ENCODE peak calls at places on chromosomes 2 and 18, in eight cellular contexts. S is activated T-cell treated with anti-CD3 and anti-CD28 coated beads for 24 hours; H is activated CD4-positive, alpha-beta T cell treated with anti-CD3 and anti-CD28 coated beads for 48 hours; T is adipocyte; I is lung microvascular endothelial cell; Z is HCT116; Y is astrocyte of the cerebellum; J is GM03348. D is an unnamed sample.

GRCh38 chr18:49096021-49096420 is 145.3 kb upstream of the SMAD7 start:
- DNase-seq in S (no peak), H (no peak), T (no peak), I (peak), Z (no peak), Y (no peak), J (no peak), D (peak)

GRCh38 chr18:9838144-9838877 is 47.5 kb upstream of the TXNDC2 start:
- DNase-seq in S (no peak), H (no peak), T (no peak), I (no peak), Z (peak), Y (peak), J (no peak), D (peak)

GRCh38 chr2:48221846-48222516 is 308.0 kb upstream of the STON1 start:
- DNase-seq in S (no peak), H (no peak), T (no peak), I (no peak), Z (no peak), Y (no peak), J (no peak), D (peak)

GRCh38 chr2:98025481-98026037 is 29.8 kb upstream of the TMEM131 start:
- DNase-seq in S (no peak), H (no peak), T (no peak), I (no peak), Z (no peak), Y (no peak), J (no peak), D (no peak)

GRCh38 chr18:74402806-74403433 is 54.2 kb downstream of the DIPK1C start:
- DNase-seq in S (no peak), H (no peak), T (no peak), I (no peak), Z (no peak), Y (no peak), J (no peak), D (no peak)

GRCh38 chr18:78770149-78771139 is 209.2 kb upstream of the SALL3 start:
- DNase-seq in S (no peak), H (no peak), T (no peak), I (no peak), Z (no peak), Y (no peak), J (no peak), D (no peak)

GRCh38 chr2:118705032-118705431 is 142.4 kb downstream of the EN1 start:
- DNase-seq in S (no peak), H (no peak), T (peak), I (no peak), Z (no peak), Y (peak), J (peak), D (no peak)

GRCh38 chr18:32152705-32153448 is 37.0 kb upstream of the MEP1B start:
- DNase-seq in S (no peak), H (no peak), T (no peak), I (no peak), Z (no peak), Y (no peak), J (no peak), D (no peak)

GRCh38 chr2:232021881-232022280 is 60.4 kb downstream of the DIS3L2 start:
- DNase-seq in S (no peak), H (no peak), T (no peak), I (no peak), Z (no peak), Y (no peak), J (no peak), D (no peak)